ENCODE peak calls at places on chromosomes 12 and 14, in four cellular contexts. E is A549, U is HepG2, K is K562. R is an unnamed sample.

GRCh38 chr14:77309122-77309521 is 11.6 kb downstream of the POMT2 start:
- DNase-seq in E (no peak), U (no peak), K (no peak), R (peak; percentile 33)

GRCh38 chr12:24649209-24649608 is 299.7 kb downstream of the BCAT1 start:
- DNase-seq in E (no peak), U (no peak), K (no peak), R (no peak)

GRCh38 chr12:123106640-123107359 is 44.1 kb downstream of the PITPNM2 start:
- DNase-seq in E (peak; percentile 39), U (no peak), K (peak; percentile 71), R (peak; percentile 5)

GRCh38 chr14:106372870-106373657 is 846.7 kb downstream of the TMEM121 start:
- DNase-seq in E (peak; percentile 51), U (peak; percentile 42), K (peak; percentile 78), R (no peak)

GRCh38 chr14:93045211-93045674 is 70.5 kb downstream of the ITPK1 start:
- DNase-seq in E (no peak), U (peak; percentile 65), K (no peak), R (peak; percentile 16)

GRCh38 chr12:104485651-104486341 is 29.0 kb downstream of the CHST11 start:
- DNase-seq in E (no peak), U (no peak), K (no peak), R (no peak)

GRCh38 chr12:106586535-106586802 is 3.7 kb downstream of the RFX4 start:
- DNase-seq in E (no peak), U (no peak), K (no peak), R (no peak)

GRCh38 chr12:68871899-68872298 is 61.1 kb downstream of the CPM start:
- DNase-seq in E (peak; percentile 47), U (peak; percentile 23), K (no peak), R (peak; percentile 11)

GRCh38 chr12:109739747-109740693 is 26.4 kb downstream of the FAM222A start:
- DNase-seq in E (no peak), U (no peak), K (peak; percentile 63), R (no peak)

GRCh38 chr14:101762530-101763101 is 1.1 kb downstream of the PPP2R5C start:
- DNase-seq in E (no peak), U (peak; percentile 33), K (no peak), R (no peak)
- H3K4me2 ChIP-seq in E (peak overlapping the region; percentile 96), U (peak overlapping the region; percentile 64), K (peak overlapping the region; percentile 68), R (peak overlapping the region; percentile 66)

GRCh38 chr12:88960213-88960878 is 380.1 kb upstream of the KITLG start:
- DNase-seq in E (no peak), U (peak; percentile 59), K (no peak), R (peak; percentile 84)
- TF ChIP-seq MYC in E (no peak), U (no peak), K (no peak), R (no peak)

GRCh38 chr12:15273896-15274295 is 48.4 kb upstream of the PTPRO start:
- DNase-seq in E (no peak), U (no peak), K (no peak), R (no peak)

GRCh38 chr12:15274561-15274967 is 47.7 kb upstream of the PTPRO start:
- DNase-seq in E (peak; percentile 11), U (no peak), K (no peak), R (no peak)

GRCh38 chr12:15280930-15281329 is 41.4 kb upstream of the PTPRO start:
- DNase-seq in E (no peak), U (no peak), K (no peak), R (no peak)

GRCh38 chr12:15278816-15279658 is 43.3 kb upstream of the PTPRO start:
- DNase-seq in E (no peak), U (no peak), K (no peak), R (peak; percentile 49)

GRCh38 chr12:15276088-15276698 is 46.1 kb upstream of the PTPRO start:
- DNase-seq in E (peak; percentile 48), U (peak; percentile 11), K (peak; percentile 20), R (peak; percentile 52)
- TF ChIP-seq JUN in E (no peak), U (no peak), K (no peak), R (no peak)

GRCh38 chr12:16112626-16113560 is 164.6 kb downstream of the SLC15A5 start:
- DNase-seq in E (no peak), U (no peak), K (no peak), R (no peak)
- H3K4me2 ChIP-seq in E (no peak overlapping the region), U (no peak overlapping the region), K (no peak overlapping the region), R (no peak overlapping the region)

GRCh38 chr14:52463375-52463774 is 88.9 kb downstream of the TXNDC16 start:
- DNase-seq in E (no peak), U (no peak), K (no peak), R (no peak)

GRCh38 chr14:52464175-52464574 is 88.1 kb downstream of the TXNDC16 start:
- DNase-seq in E (no peak), U (no peak), K (no peak), R (no peak)

GRCh38 chr14:52455291-52456088 is 96.8 kb downstream of the TXNDC16 start:
- DNase-seq in E (no peak), U (no peak), K (no peak), R (no peak)

GRCh38 chr14:52461721-52462120 is 90.6 kb downstream of the TXNDC16 start:
- DNase-seq in E (no peak), U (no peak), K (no peak), R (no peak)

DNA sequence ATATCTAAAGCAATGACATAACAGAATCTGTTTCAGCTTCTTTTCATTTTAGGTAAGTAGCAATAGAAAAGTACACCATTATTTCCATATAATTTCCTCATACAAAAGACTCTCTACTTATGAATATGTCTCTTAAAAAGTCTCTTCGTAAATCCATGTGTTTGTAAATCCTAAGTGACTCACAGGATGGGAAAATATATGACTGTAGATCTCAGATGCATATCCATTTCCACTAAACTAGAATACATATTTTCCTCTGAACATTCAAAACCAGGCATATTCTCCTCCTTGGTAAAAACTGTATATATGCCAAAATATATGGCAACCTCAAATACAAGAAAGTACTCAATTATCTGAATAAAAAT is 93.6 kb downstream of the TXNDC16 start:
- DNase-seq in E (no peak), U (no peak), K (no peak), R (no peak)
- TF ChIP-seq MYC in E (no peak), U (no peak), K (no peak), R (no peak)

GRCh38 chr12:14907953-14908352 is 22.3 kb upstream of the MGP start:
- DNase-seq in E (no peak), U (no peak), K (no peak), R (no peak)

GRCh38 chr12:14910090-14910915 is 24.6 kb upstream of the MGP start:
- DNase-seq in E (no peak), U (no peak), K (no peak), R (peak; percentile 87)

GRCh38 chr12:14915736-14916135 is 22.6 kb downstream of the ERP27 start:
- DNase-seq in E (no peak), U (no peak), K (no peak), R (no peak)

GRCh38 chr12:14911131-14911530 is 25.5 kb upstream of the MGP start:
- DNase-seq in E (no peak), U (no peak), K (no peak), R (no peak)

GRCh38 chr12:14913381-14913781 is 25.0 kb downstream of the ERP27 start:
- DNase-seq in E (no peak), U (no peak), K (no peak), R (no peak)
- TF ChIP-seq JUN in E (no peak), U (no peak), K (no peak), R (no peak)

GRCh38 chr14:65333926-65334687 is 78.4 kb upstream of the FUT8 start:
- DNase-seq in E (no peak), U (no peak), K (no peak), R (no peak)

GRCh38 chr14:65336191-65336591 is 76.3 kb upstream of the FUT8 start:
- DNase-seq in E (no peak), U (no peak), K (no peak), R (no peak)

GRCh38 chr14:65335548-65335947 is 77.0 kb upstream of the FUT8 start:
- DNase-seq in E (no peak), U (no peak), K (no peak), R (no peak)

GRCh38 chr14:65332141-65332871 is 80.2 kb upstream of the FUT8 start:
- DNase-seq in E (no peak), U (no peak), K (no peak), R (peak; percentile 45)

GRCh38 chr14:65334765-65335411 is 77.6 kb upstream of the FUT8 start:
- DNase-seq in E (no peak), U (no peak), K (no peak), R (no peak)
- H3K4me2 ChIP-seq in E (no peak overlapping the region), U (peak overlapping the region; percentile 46), K (no peak overlapping the region), R (no peak overlapping the region)

GRCh38 chr14:83960832-83961512 is 1569.0 kb upstream of the FLRT2 start:
- DNase-seq in E (no peak), U (no peak), K (no peak), R (no peak)

DNA sequence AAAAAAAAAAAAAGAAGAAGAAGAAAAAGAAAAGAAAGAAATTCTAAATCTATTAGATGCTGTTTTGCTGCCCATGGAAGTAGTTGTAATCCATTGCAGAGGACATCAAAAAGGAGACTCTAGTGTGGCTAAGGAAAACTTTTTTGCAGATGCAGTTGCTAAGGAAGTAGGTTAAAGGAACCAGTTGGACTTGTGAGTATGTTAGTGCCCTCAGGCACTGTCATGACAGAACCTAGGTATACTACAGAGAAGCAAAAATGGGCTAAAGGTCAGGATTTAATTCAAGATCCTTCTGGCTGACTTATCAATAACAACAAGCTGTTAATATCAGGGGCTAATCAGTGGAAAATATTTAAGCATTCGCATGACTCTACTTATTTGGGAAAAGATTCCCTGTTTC is 1571.6 kb upstream of the FLRT2 start:
- DNase-seq in E (no peak), U (no peak), K (no peak), R (no peak)
- TF ChIP-seq MYC in E (no peak), U (no peak), K (no peak), R (no peak)